ENCODE peak calls at places on chromosomes 16 and 17, in eight cellular contexts. P is NCI-H1417; T is activated naive CD4-positive, alpha-beta T cell treated with anti-CD3 and anti-CD28 coated beads, Interleukin-2, amount 10 ng/mL, durations not matched to agents 7 days and 5 days; B is WTC11; L is omental fat pad; W is hepatocyte; F is stimulated activated CD4-positive, alpha-beta T cell treated with anti-CD3 and anti-CD28 coated beads, Interleukin-4, amount 100 ng/mL, for 4 hours; X is T-helper 17 cell. H is an unnamed sample.

GRCh38 chr17:81478119-81478518 is 34.5 kb downstream of the ACTG1 start:
- DNase-seq in P (no peak), T (no peak), B (no peak), L (no peak), W (no peak), F (no peak), X (no peak), H (no peak)

GRCh38 chr17:45346255-45347015 is 29.6 kb upstream of the MAP3K14 start:
- DNase-seq in P (no peak), T (no peak), B (no peak), L (no peak), W (no peak), F (no peak), X (no peak), H (no peak)

GRCh38 chr16:48076455-48077012 is 79.3 kb downstream of the ABCC12 start:
- DNase-seq in P (no peak), T (no peak), B (no peak), L (no peak), W (peak; percentile 56), F (no peak), X (no peak), H (no peak)

GRCh38 chr16:48194828-48195566 is 39.2 kb upstream of the ABCC12 start:
- DNase-seq in P (peak; percentile 2), T (no peak), B (no peak), L (no peak), W (peak; percentile 50), F (no peak), X (no peak), H (peak; percentile 7)

GRCh38 chr16:50276128-50276444 is 9.7 kb downstream of the ADCY7 start:
- DNase-seq in P (no peak), T (no peak), B (no peak), L (no peak), W (no peak), F (no peak), X (no peak), H (no peak)

GRCh38 chr17:59680314-59680713 is 26.9 kb downstream of the PTRH2 start:
- DNase-seq in P (no peak), T (no peak), B (no peak), L (no peak), W (no peak), F (no peak), X (no peak), H (peak; percentile 13)

GRCh38 chr17:28471127-28471453 is 2.4 kb upstream of the SLC13A2 start:
- DNase-seq in P (no peak), T (no peak), B (no peak), L (no peak), W (no peak), F (no peak), X (no peak), H (no peak)

GRCh38 chr17:82892869-82893565 is 53.2 kb upstream of the ZNF750 start:
- DNase-seq in P (no peak), T (peak; percentile 83), B (no peak), L (no peak), W (no peak), F (no peak), X (peak; percentile 38), H (no peak)

GRCh38 chr17:68255731-68256538 is 8.1 kb downstream of the AMZ2 start:
- DNase-seq in P (no peak), T (no peak), B (no peak), L (no peak), W (no peak), F (no peak), X (no peak), H (no peak)

H was measured in AG04450.